ENCODE peak calls at places on chromosomes 11 and 22, in six cellular contexts. H is LNCaP clone FGC, E is transverse colon, G is kidney epithelial cell, U is AG04449, W is cardiac muscle cell. R is an unnamed sample.

GRCh38 chr11:61111786-61112517 is 9.7 kb downstream of the CD5 start:
- DNase-seq in E (no peak), W (no peak), H (no peak), G (no peak), U (no peak), R (peak)

GRCh38 chr11:129249351-129249750 is 57.2 kb upstream of the ARHGAP32 start:
- DNase-seq in W (peak), H (no peak), E (no peak), G (no peak), U (peak), R (no peak)

GRCh38 chr11:57704932-57705331 is 7.1 kb downstream of the MED19 start:
- DNase-seq in G (no peak), E (no peak), U (no peak), W (no peak), H (no peak), R (no peak)

GRCh38 chr11:69129647-69130046 is 26.1 kb upstream of the SMIM38 start:
- DNase-seq in W (no peak), U (no peak), G (no peak), H (no peak), E (no peak), R (no peak)

GRCh38 chr11:36292311-36292722 is 3.1 kb upstream of the COMMD9 start:
- DNase-seq in H (no peak), G (no peak), U (no peak), W (peak), E (no peak), R (peak)

GRCh38 chr11:69921429-69922014 is 102.3 kb upstream of the FGF3 start:
- DNase-seq in H (no peak), U (no peak), E (no peak), G (no peak), W (no peak), R (no peak)

GRCh38 chr11:69499216-69499945 is 17.9 kb downstream of the LINC01488 start:
- DNase-seq in U (no peak), H (no peak), W (peak), G (no peak), E (no peak), R (no peak)

GRCh38 chr11:124467376-124468061 is 22.0 kb upstream of the OR8B8 start:
- DNase-seq in G (no peak), H (no peak), W (peak), U (no peak), E (no peak), R (no peak)

GRCh38 chr11:92790376-92790775 is 179.1 kb upstream of the MTNR1B start:
- DNase-seq in G (peak), W (no peak), H (no peak), E (no peak), U (no peak), R (no peak)

GRCh38 chr11:59918987-59919589 is 19.1 kb upstream of the OOSP1 start:
- DNase-seq in G (no peak), W (peak), E (peak), U (no peak), H (peak), R (peak)

GRCh38 chr11:117857734-117858369 is 18.6 kb downstream of the FXYD6 start:
- DNase-seq in E (no peak), U (no peak), H (no peak), W (no peak), G (no peak), R (no peak)

GRCh38 chr11:119519796-119520195 is 96.8 kb upstream of the THY1 start:
- DNase-seq in H (no peak), E (no peak), G (no peak), W (no peak), U (no peak), R (no peak)

GRCh38 chr11:34250732-34251639 is 106.8 kb downstream of the ABTB2 start:
- DNase-seq in W (no peak), H (no peak), E (peak), G (no peak), U (no peak), R (peak)

GRCh38 chr11:134020598-134020997 is 48.3 kb upstream of the JAM3 start:
- DNase-seq in G (no peak), E (no peak), U (no peak), W (no peak), H (no peak), R (no peak)

GRCh38 chr11:68040957-68041591 is 2.2 kb downstream of the TCIRG1 start:
- DNase-seq in W (no peak), E (no peak), H (no peak), U (no peak), G (no peak), R (no peak)

GRCh38 chr11:118102721-118103261 is 16.0 kb upstream of the SMIM35 start:
- DNase-seq in W (no peak), E (no peak), H (no peak), U (no peak), G (no peak), R (no peak)

GRCh38 chr22:29314074-29314473 is 1.4 kb downstream of the RASL10A start:
- DNase-seq in W (no peak), G (no peak), E (peak), H (no peak), U (no peak), R (peak)

GRCh38 chr22:45510376-45511232 is 7.9 kb downstream of the FBLN1 start:
- DNase-seq in H (no peak), E (no peak), G (no peak), U (no peak), W (no peak), R (no peak)
- H3K4me3 ChIP-seq in H (no peak), E (no peak), G (no peak), U (no peak), W (no peak), R (no peak)

DNA sequence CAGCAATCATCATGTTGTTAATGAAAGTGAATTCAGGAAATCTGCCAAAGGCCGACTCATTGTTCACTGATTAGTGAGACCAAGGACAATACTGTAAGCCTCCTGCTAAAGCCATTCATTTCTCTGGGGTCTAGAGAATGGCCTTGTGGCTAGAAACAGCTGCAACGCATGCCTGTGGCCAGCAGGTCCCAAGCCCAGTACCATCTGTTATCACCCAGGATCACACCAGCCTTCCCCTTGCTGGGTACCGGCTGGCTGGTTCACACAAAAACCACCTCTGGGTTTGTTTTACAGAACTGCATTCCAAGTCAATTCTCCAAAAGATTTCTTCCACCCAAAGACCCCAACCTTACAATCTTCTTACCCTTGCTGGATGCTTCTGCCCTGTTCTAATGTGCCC is 1.1 kb downstream of the PLAAT5 start:
- DNase-seq in E (no peak), H (no peak), G (peak), W (peak), U (no peak), R (peak)
- H3K4me3 ChIP-seq in E (no peak), H (no peak), G (no peak), W (no peak), U (no peak), R (no peak)

GRCh38 chr11:72239296-72239848 is 4.6 kb downstream of the PHOX2A start:
- DNase-seq in U (no peak), W (peak), H (no peak), G (no peak), E (peak), R (no peak)

GRCh38 chr11:72242141-72242540 is 1.8 kb downstream of the PHOX2A start:
- DNase-seq in E (no peak), W (no peak), U (no peak), H (no peak), G (no peak), R (no peak)

GRCh38 chr11:72239849-72240460 is 4.0 kb downstream of the PHOX2A start:
- DNase-seq in U (no peak), H (no peak), W (peak), E (peak), G (no peak), R (no peak)

GRCh38 chr11:72241290-72241781 is 2.6 kb downstream of the PHOX2A start:
- DNase-seq in E (no peak), G (no peak), W (no peak), U (no peak), H (no peak), R (no peak)

GRCh38 chr11:72240461-72241289 is 3.3 kb downstream of the PHOX2A start:
- DNase-seq in U (no peak), E (no peak), G (no peak), W (peak), H (no peak), R (no peak)
- H3K4me3 ChIP-seq in U (peak), E (peak), G (no peak), W (no peak), H (no peak), R (no peak)

GRCh38 chr22:45504703-45505341 is 2.1 kb downstream of the FBLN1 start:
- DNase-seq in G (no peak), U (no peak), W (peak), H (no peak), E (no peak), R (no peak)
- H3K4me3 ChIP-seq in G (no peak), U (peak), W (peak), H (no peak), E (peak), R (no peak)

DNA sequence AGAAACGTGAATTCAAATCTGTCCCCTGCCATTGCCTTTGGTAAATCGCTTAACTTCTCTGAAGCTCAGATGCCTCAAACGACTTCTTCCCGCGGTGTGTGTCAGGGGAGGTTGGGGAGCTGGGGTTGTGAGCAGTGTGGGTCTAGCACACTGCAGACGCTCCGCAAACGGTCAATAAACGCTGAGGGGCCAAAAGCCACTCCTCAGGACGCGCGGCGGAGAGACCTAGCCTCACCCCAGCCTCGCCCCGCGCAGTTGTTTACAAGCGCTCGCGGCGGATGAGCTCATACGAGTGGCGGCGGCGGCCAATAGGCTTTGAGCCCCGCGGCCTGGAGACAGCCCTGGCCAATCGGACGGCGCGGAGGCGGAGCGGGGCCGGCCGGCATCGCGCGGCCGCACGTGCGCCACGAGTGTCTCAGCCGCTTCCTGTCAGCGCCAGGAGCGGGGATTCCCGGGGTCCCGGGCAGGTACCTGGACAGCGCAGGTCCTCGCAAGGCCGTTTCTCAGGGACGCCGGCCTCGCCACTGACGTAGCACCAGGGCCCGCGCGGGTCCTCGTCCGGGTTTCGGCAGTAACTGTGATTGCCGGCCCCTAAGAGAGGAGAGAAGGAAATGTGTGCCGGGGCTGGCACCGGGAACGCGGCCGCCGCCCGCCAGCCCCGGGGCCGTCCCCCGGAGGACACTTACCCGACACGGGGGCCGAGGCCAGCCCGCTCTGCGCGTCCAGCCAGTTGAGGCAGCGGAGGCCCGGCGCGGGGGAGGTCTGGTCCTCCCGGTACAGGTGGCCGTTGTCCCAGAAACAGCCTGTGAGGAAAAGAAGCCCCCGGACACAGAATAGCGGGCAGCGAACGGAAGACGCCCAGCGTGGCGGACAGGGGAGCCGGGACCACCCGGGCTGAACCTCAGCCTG is 1.5 kb downstream of the PIK3IP1 start:
- DNase-seq in E (peak), U (no peak), H (peak), G (peak), W (peak), R (peak)
- H3K4me3 ChIP-seq in E (peak), U (peak), H (peak), G (peak), W (peak), R (peak)

DNA sequence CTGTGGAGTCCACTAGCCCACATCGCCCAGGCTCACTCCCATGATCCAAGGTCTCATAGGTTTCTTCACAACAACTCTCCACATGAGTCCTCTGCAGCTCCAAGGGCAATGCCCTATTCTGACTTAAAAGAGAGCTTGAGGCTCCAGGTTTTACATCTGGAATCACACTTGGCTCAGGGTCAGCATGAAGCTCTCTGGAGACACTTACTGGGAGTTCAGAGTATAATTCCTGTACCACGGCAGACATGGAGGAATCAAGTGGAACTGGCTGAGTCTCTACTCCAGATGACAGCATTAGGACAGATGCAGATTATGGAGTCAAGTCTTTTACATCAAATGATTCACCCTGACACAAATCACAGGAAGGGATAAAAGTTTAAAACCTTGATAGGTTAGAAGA is 11.4 kb downstream of the PRR14L start:
- DNase-seq in E (no peak), W (peak), H (no peak), U (no peak), G (no peak), R (no peak)
- H3K4me3 ChIP-seq in E (no peak), W (no peak), H (no peak), U (no peak), G (no peak), R (no peak)

DNA sequence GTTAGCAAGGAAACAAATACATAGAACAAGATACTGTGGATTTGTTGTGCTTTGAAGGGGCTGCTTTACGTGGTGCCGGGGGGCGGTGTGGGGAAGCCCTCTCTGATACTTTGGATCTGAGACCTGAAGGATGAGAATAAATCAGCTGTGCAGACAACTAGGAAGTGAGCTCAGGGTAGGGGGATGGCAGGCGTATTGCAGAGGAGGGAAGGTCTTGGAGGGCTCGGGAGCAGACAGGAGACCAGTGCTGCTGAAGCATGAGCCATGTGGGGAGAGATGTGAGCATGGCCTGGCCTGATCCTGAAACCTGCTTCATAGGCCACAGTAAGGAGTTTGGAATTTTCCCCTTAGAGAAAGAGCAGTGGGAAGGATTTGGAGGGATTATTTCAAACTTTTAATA is 33.3 kb downstream of the PPFIBP2 start:
- DNase-seq in G (no peak), H (no peak), W (no peak), E (no peak), U (no peak), R (no peak)
- H3K4me3 ChIP-seq in G (no peak), H (no peak), W (no peak), E (no peak), U (no peak), R (no peak)

GRCh38 chr11:30019481-30019880 is 2.7 kb upstream of the KCNA4 start:
- DNase-seq in U (no peak), W (no peak), H (no peak), E (no peak), G (no peak), R (no peak)

GRCh38 chr11:30018443-30018842 is 1.6 kb upstream of the KCNA4 start:
- DNase-seq in G (no peak), E (no peak), H (no peak), U (no peak), W (no peak), R (no peak)

GRCh38 chr11:30016588-30017363 is at the start of gene KCNA4:
- DNase-seq in W (peak), G (no peak), E (no peak), U (no peak), H (no peak), R (no peak)

GRCh38 chr11:30015725-30016449 is 943 bp downstream of the KCNA4 start:
- DNase-seq in H (no peak), E (no peak), U (no peak), W (no peak), G (no peak), R (no peak)

GRCh38 chr11:30017467-30017895 is 651 bp upstream of the KCNA4 start:
- DNase-seq in E (no peak), H (no peak), W (no peak), G (no peak), U (no peak), R (no peak)
- H3K4me3 ChIP-seq in E (no peak), H (no peak), W (peak), G (no peak), U (no peak), R (no peak)

R was measured in Jurkat, Clone E6-1.